ENCODE peak calls at places on chromosomes 1 and 21, in eight cellular contexts. U is hepatocyte; H is naive thymus-derived CD8-positive, alpha-beta T cell; Z is fibroblast of mammary gland; C is ELR; S is ELF-1; O is breast epithelium; T is posterior cingulate gyrus. F is an unnamed sample.

GRCh38 chr1:170012920-170013319 is 61.6 kb downstream of the KIFAP3 start:
- DNase-seq in U (no peak), H (no peak), Z (no peak), C (no peak), S (no peak), O (no peak), T (no peak), F (no peak)

GRCh38 chr21:17612023-17612564 is 607 bp downstream of the BTG3 start:
- DNase-seq in U (peak), H (peak), Z (peak), C (peak), S (no peak), O (peak), T (no peak), F (peak)

GRCh38 chr1:155466996-155467395 is 95.6 kb downstream of the ASH1L start:
- DNase-seq in U (peak), H (no peak), Z (peak), C (peak), S (no peak), O (no peak), T (no peak), F (no peak)

GRCh38 chr1:223486366-223486765 is 93.2 kb downstream of the CCDC185 start:
- DNase-seq in U (no peak), H (no peak), Z (no peak), C (peak), S (no peak), O (no peak), T (no peak), F (peak)

GRCh38 chr21:41361786-41362604 is at the start of gene MX2:
- DNase-seq in U (peak), H (peak), Z (peak), C (peak), S (no peak), O (peak), T (no peak), F (peak)

GRCh38 chr1:41476807-41477361 is 7.6 kb downstream of the EDN2 start:
- DNase-seq in U (no peak), H (no peak), Z (no peak), C (no peak), S (no peak), O (no peak), T (no peak), F (no peak)

GRCh38 chr1:15703562-15703961 is 19.4 kb downstream of the PLEKHM2 start:
- DNase-seq in U (peak), H (no peak), Z (peak), C (peak), S (peak), O (peak), T (peak), F (peak)

GRCh38 chr1:68178821-68179490 is 53.4 kb downstream of the WLS start:
- DNase-seq in U (no peak), H (no peak), Z (peak), C (peak), S (no peak), O (no peak), T (no peak), F (no peak)

GRCh38 chr21:34004013-34004938 is 69.1 kb upstream of the MRPS6 start:
- DNase-seq in U (no peak), H (no peak), Z (peak), C (no peak), S (no peak), O (peak), T (no peak), F (no peak)

GRCh38 chr1:166947398-166948043 is 27.8 kb downstream of the ILDR2 start:
- DNase-seq in U (peak), H (no peak), Z (peak), C (peak), S (peak), O (peak), T (peak), F (no peak)

GRCh38 chr1:32695098-32695904 is 7.3 kb downstream of the SYNC start:
- DNase-seq in U (no peak), H (no peak), Z (peak), C (peak), S (peak), O (peak), T (no peak), F (peak)

GRCh38 chr21:31132574-31133242 is 94.4 kb upstream of the KRTAP19-8 start:
- DNase-seq in U (no peak), H (peak), Z (peak), C (no peak), S (no peak), O (no peak), T (no peak), F (no peak)

GRCh38 chr1:236394905-236395779 is 1.1 kb downstream of the EDARADD start:
- DNase-seq in U (peak), H (no peak), Z (no peak), C (peak), S (peak), O (peak), T (no peak), F (no peak)

GRCh38 chr1:211739671-211740411 is 64.4 kb upstream of the NEK2 start:
- DNase-seq in U (no peak), H (no peak), Z (no peak), C (no peak), S (no peak), O (no peak), T (no peak), F (no peak)

GRCh38 chr1:241711326-241711725 is 59.2 kb downstream of the WDR64 start:
- DNase-seq in U (no peak), H (no peak), Z (no peak), C (no peak), S (no peak), O (no peak), T (no peak), F (no peak)

GRCh38 chr1:6171546-6172124 is 8.5 kb downstream of the CHD5 start:
- DNase-seq in U (no peak), H (no peak), Z (no peak), C (peak), S (peak), O (no peak), T (no peak), F (no peak)

GRCh38 chr1:22799971-22800370 is 89.3 kb downstream of the EPHB2 start:
- DNase-seq in U (no peak), H (no peak), Z (no peak), C (no peak), S (no peak), O (no peak), T (peak), F (no peak)

GRCh38 chr1:206833741-206834140 is 31.7 kb upstream of the IL20 start:
- DNase-seq in U (no peak), H (no peak), Z (no peak), C (no peak), S (no peak), O (no peak), T (no peak), F (no peak)

GRCh38 chr1:111563619-111564018 is 56.0 kb upstream of the RAP1A start:
- DNase-seq in U (no peak), H (no peak), Z (peak), C (peak), S (no peak), O (no peak), T (no peak), F (no peak)

GRCh38 chr1:173190101-173190895 is 16.8 kb downstream of the TNFSF4 start:
- DNase-seq in U (peak), H (no peak), Z (peak), C (peak), S (no peak), O (peak), T (peak), F (peak)

GRCh38 chr1:155324717-155325595 is 4.3 kb downstream of the RUSC1 start:
- DNase-seq in U (peak), H (no peak), Z (peak), C (peak), S (peak), O (peak), T (no peak), F (no peak)

GRCh38 chr1:175885247-175885646 is 141.9 kb upstream of the TNR start:
- DNase-seq in U (peak), H (no peak), Z (no peak), C (no peak), S (no peak), O (no peak), T (no peak), F (peak)

GRCh38 chr1:31372961-31373896 is at the start of gene FABP3:
- DNase-seq in U (peak), H (no peak), Z (peak), C (peak), S (peak), O (peak), T (peak), F (peak)

GRCh38 chr1:59814180-59814900 is 409 bp upstream of the HOOK1 start:
- DNase-seq in U (peak), H (peak), Z (peak), C (no peak), S (peak), O (peak), T (peak), F (no peak)

GRCh38 chr1:179812501-179813292 is 64.9 kb downstream of the TOR1AIP2 start:
- DNase-seq in U (no peak), H (no peak), Z (no peak), C (no peak), S (no peak), O (no peak), T (no peak), F (no peak)

GRCh38 chr1:244865028-244865371 is 657 bp upstream of the HNRNPU start:
- DNase-seq in U (peak), H (peak), Z (no peak), C (no peak), S (peak), O (no peak), T (peak), F (no peak)

GRCh38 chr1:7581754-7582264 is 189.3 kb upstream of the VAMP3 start:
- DNase-seq in U (no peak), H (no peak), Z (peak), C (no peak), S (no peak), O (no peak), T (peak), F (peak)

GRCh38 chr1:215833936-215834729 is 267.0 kb downstream of the KCTD3 start:
- DNase-seq in U (no peak), H (no peak), Z (peak), C (peak), S (no peak), O (no peak), T (no peak), F (no peak)

GRCh38 chr1:64539808-64540207 is 69.9 kb downstream of the CACHD1 start:
- DNase-seq in U (peak), H (no peak), Z (peak), C (peak), S (no peak), O (peak), T (peak), F (no peak)

GRCh38 chr1:118200836-118201235 is 15.8 kb upstream of the SPAG17 start:
- DNase-seq in U (no peak), H (no peak), Z (no peak), C (no peak), S (no peak), O (no peak), T (no peak), F (no peak)

GRCh38 chr1:226277897-226278296 is 31.1 kb downstream of the LIN9 start:
- DNase-seq in U (no peak), H (no peak), Z (no peak), C (no peak), S (no peak), O (no peak), T (no peak), F (no peak)

GRCh38 chr1:29280780-29281131 is 44.4 kb downstream of the PTPRU start:
- DNase-seq in U (peak), H (no peak), Z (peak), C (peak), S (no peak), O (no peak), T (no peak), F (peak)

F was measured in cardiac septum.